ENCODE peak calls at places on chromosomes 5 and 9, in six cellular contexts. G is substantia nigra; J is cardiac muscle cell; U is nephron progenitor cell; T is effector CD8-positive, alpha-beta T cell; E is T-helper 17 cell. O is an unnamed sample.

GRCh38 chr9:5670079-5670478 is 41.2 kb downstream of the RIC1 start:
- DNase-seq in G (no peak), J (no peak), U (no peak), T (no peak), E (no peak), O (no peak)

GRCh38 chr5:143577554-143577953 is 174.1 kb upstream of the NR3C1 start:
- DNase-seq in G (no peak), J (peak), U (no peak), T (no peak), E (no peak), O (no peak)

GRCh38 chr5:157265714-157266285 is at the start of gene CYFIP2:
- DNase-seq in G (peak), J (peak), U (peak), T (peak), E (peak), O (peak)

GRCh38 chr5:39570418-39571027 is 145.7 kb upstream of the DAB2 start:
- DNase-seq in G (no peak), J (peak), U (no peak), T (no peak), E (no peak), O (no peak)

GRCh38 chr9:129854588-129855110 is 19.4 kb downstream of the USP20 start:
- DNase-seq in G (no peak), J (no peak), U (no peak), T (peak), E (no peak), O (no peak)

GRCh38 chr5:65032250-65032649 is 263.5 kb downstream of the CWC27 start:
- DNase-seq in G (no peak), J (peak), U (no peak), T (no peak), E (no peak), O (no peak)

GRCh38 chr9:71628247-71628646 is 140.1 kb downstream of the CEMIP2 start:
- DNase-seq in G (no peak), J (no peak), U (no peak), T (no peak), E (no peak), O (no peak)

GRCh38 chr5:139443766-139444473 is 4.6 kb upstream of the DNAJC18 start:
- DNase-seq in G (no peak), J (peak), U (no peak), T (no peak), E (no peak), O (no peak)

GRCh38 chr5:147448766-147449165 is 61.1 kb downstream of the DPYSL3 start:
- DNase-seq in G (no peak), J (no peak), U (no peak), T (no peak), E (no peak), O (no peak)

GRCh38 chr9:98916660-98917059 is 27.0 kb upstream of the COL15A1 start:
- DNase-seq in G (no peak), J (peak), U (peak), T (no peak), E (no peak), O (no peak)

GRCh38 chr9:93861736-93862358 is 93.3 kb downstream of the BARX1 start:
- DNase-seq in G (no peak), J (no peak), U (no peak), T (no peak), E (no peak), O (no peak)

GRCh38 chr9:77987880-77988525 is 43.6 kb downstream of the GNAQ start:
- DNase-seq in G (no peak), J (no peak), U (no peak), T (no peak), E (no peak), O (no peak)

GRCh38 chr9:35114113-35114847 is 1.4 kb downstream of the ATOSB start:
- DNase-seq in G (peak), J (peak), U (peak), T (peak), E (peak), O (peak)

GRCh38 chr5:74289238-74289637 is 351.3 kb downstream of the ENC1 start:
- DNase-seq in G (no peak), J (no peak), U (no peak), T (no peak), E (no peak), O (no peak)

GRCh38 chr5:112109331-112109993 is 309.6 kb downstream of the EPB41L4A start:
- DNase-seq in G (no peak), J (peak), U (peak), T (no peak), E (no peak), O (no peak)

GRCh38 chr5:174732040-174733020 is 7.9 kb downstream of the MSX2 start:
- DNase-seq in G (no peak), J (no peak), U (peak), T (no peak), E (no peak), O (no peak)

GRCh38 chr9:6910032-6910431 is 152.3 kb downstream of the KDM4C start:
- DNase-seq in G (no peak), J (peak), U (no peak), T (no peak), E (no peak), O (no peak)

GRCh38 chr5:148290271-148291195 is 21.7 kb upstream of the SPINK7 start:
- DNase-seq in G (no peak), J (peak), U (no peak), T (no peak), E (no peak), O (no peak)

GRCh38 chr5:111948517-111948916 is 191.5 kb upstream of the NREP start:
- DNase-seq in G (no peak), J (peak), U (no peak), T (no peak), E (no peak), O (no peak)